ENCODE peak calls at places on chromosomes 3 and 15, in six cellular contexts. Y is HepG2, M is IMR-90, J is A549, F is K562, K is GM12878. S is an unnamed sample.

GRCh38 chr3:8052599-8053185 is 448.9 kb upstream of the LMCD1 start:
- DNase-seq in Y (no peak), M (no peak), J (no peak), F (no peak), K (no peak), S (no peak)

GRCh38 chr3:169634618-169635236 is 28.8 kb downstream of the MECOM start:
- DNase-seq in Y (peak; percentile 53), M (no peak), J (no peak), F (peak; percentile 11), K (no peak), S (no peak)

GRCh38 chr3:180250172-180250571 is 213.4 kb upstream of the PEX5L start:
- DNase-seq in Y (no peak), M (peak; percentile 52), J (no peak), F (no peak), K (no peak), S (no peak)

GRCh38 chr3:128170866-128171516 is 17.7 kb downstream of the EEFSEC start:
- DNase-seq in Y (peak; percentile 91), M (peak; percentile 83), J (peak; percentile 67), F (peak; percentile 78), K (no peak), S (peak; percentile 74)

GRCh38 chr3:190169877-190170276 is 49.2 kb upstream of the P3H2 start:
- DNase-seq in Y (no peak), M (no peak), J (no peak), F (no peak), K (no peak), S (no peak)

GRCh38 chr3:36309092-36309491 is 71.2 kb upstream of the STAC start:
- DNase-seq in Y (no peak), M (no peak), J (no peak), F (no peak), K (no peak), S (no peak)

GRCh38 chr3:127809611-127810010 is 12.7 kb downstream of the MGLL start:
- DNase-seq in Y (no peak), M (no peak), J (no peak), F (no peak), K (no peak), S (no peak)

GRCh38 chr3:182979103-182979697 is 1.1 kb downstream of the DCUN1D1 start:
- DNase-seq in Y (peak; percentile 39), M (peak; percentile 11), J (no peak), F (peak; percentile 55), K (no peak), S (no peak)

GRCh38 chr3:28595364-28595763 is 246.7 kb upstream of the AZI2 start:
- DNase-seq in Y (no peak), M (no peak), J (no peak), F (no peak), K (no peak), S (no peak)

GRCh38 chr3:23948761-23949160 is 3.7 kb downstream of the NR1D2 start:
- DNase-seq in Y (no peak), M (peak; percentile 51), J (no peak), F (no peak), K (no peak), S (no peak)

GRCh38 chr3:44387404-44387803 is 48.8 kb downstream of the TCAIM start:
- DNase-seq in Y (no peak), M (no peak), J (no peak), F (no peak), K (no peak), S (no peak)

GRCh38 chr3:45560270-45561020 is 34.1 kb upstream of the LIMD1 start:
- DNase-seq in Y (no peak), M (peak; percentile 42), J (no peak), F (no peak), K (no peak), S (no peak)

GRCh38 chr3:123449986-123450474 is 1.1 kb upstream of the ADCY5 start:
- DNase-seq in Y (no peak), M (no peak), J (peak; percentile 31), F (no peak), K (no peak), S (no peak)

GRCh38 chr3:50268703-50269451 is at the start of gene SEMA3B:
- DNase-seq in Y (peak; percentile 71), M (no peak), J (peak; percentile 48), F (no peak), K (no peak), S (no peak)

GRCh38 chr3:123081718-123082369 is 15.0 kb downstream of the PDIA5 start:
- DNase-seq in Y (no peak), M (no peak), J (no peak), F (peak; percentile 54), K (no peak), S (no peak)

GRCh38 chr3:73561494-73561893 is 63.2 kb downstream of the PDZRN3 start:
- DNase-seq in Y (no peak), M (no peak), J (no peak), F (no peak), K (no peak), S (no peak)

GRCh38 chr3:10594915-10595314 is 89.5 kb upstream of the ATP2B2 start:
- DNase-seq in Y (peak; percentile 56), M (peak; percentile 53), J (peak; percentile 54), F (peak; percentile 82), K (peak; percentile 5), S (peak; percentile 92)

GRCh38 chr15:79185199-79185598 is 94.6 kb upstream of the RASGRF1 start:
- DNase-seq in Y (no peak), M (no peak), J (no peak), F (peak; percentile 49), K (no peak), S (peak; percentile 63)

GRCh38 chr3:197595470-197596185 is 39.9 kb upstream of the BDH1 start:
- DNase-seq in Y (no peak), M (no peak), J (no peak), F (no peak), K (no peak), S (no peak)

GRCh38 chr3:98893740-98894139 is 7.8 kb downstream of the DCBLD2 start:
- DNase-seq in Y (no peak), M (peak; percentile 28), J (no peak), F (peak; percentile 11), K (no peak), S (no peak)

GRCh38 chr3:13833506-13834257 is 46.2 kb downstream of the WNT7A start:
- DNase-seq in Y (no peak), M (no peak), J (no peak), F (no peak), K (no peak), S (no peak)

GRCh38 chr3:122060044-122060694 is 5.0 kb downstream of the CD86 start:
- DNase-seq in Y (no peak), M (no peak), J (no peak), F (peak; percentile 1), K (no peak), S (no peak)

GRCh38 chr3:106518516-106518915 is 649.7 kb upstream of the CBLB start:
- DNase-seq in Y (no peak), M (peak; percentile 55), J (no peak), F (no peak), K (no peak), S (no peak)

GRCh38 chr15:83114305-83114704 is 6.9 kb downstream of the TM6SF1 start:
- DNase-seq in Y (no peak), M (no peak), J (no peak), F (no peak), K (no peak), S (no peak)

GRCh38 chr3:177300842-177301241 is 103.6 kb upstream of the TBL1XR1 start:
- DNase-seq in Y (no peak), M (no peak), J (no peak), F (no peak), K (no peak), S (no peak)

GRCh38 chr3:152328841-152329240 is 60.1 kb downstream of the MBNL1 start:
- DNase-seq in Y (peak; percentile 78), M (peak; percentile 88), J (peak; percentile 54), F (no peak), K (no peak), S (no peak)

GRCh38 chr3:152338159-152338720 is 69.5 kb downstream of the MBNL1 start:
- DNase-seq in Y (no peak), M (no peak), J (no peak), F (no peak), K (no peak), S (no peak)

GRCh38 chr3:142916611-142917010 is 27.7 kb upstream of the PCOLCE2 start:
- DNase-seq in Y (no peak), M (no peak), J (no peak), F (no peak), K (no peak), S (no peak)

GRCh38 chr15:98799991-98800390 is 151.7 kb downstream of the IGF1R start:
- DNase-seq in Y (no peak), M (no peak), J (no peak), F (no peak), K (no peak), S (no peak)

GRCh38 chr15:72534522-72534921 is 60.4 kb downstream of the ARIH1 start:
- DNase-seq in Y (no peak), M (no peak), J (no peak), F (no peak), K (no peak), S (no peak)
- TF ChIP-seq BHLHE40 in Y (no peak), M (no peak), J (no peak), F (no peak), K (no peak), S (no peak)

DNA sequence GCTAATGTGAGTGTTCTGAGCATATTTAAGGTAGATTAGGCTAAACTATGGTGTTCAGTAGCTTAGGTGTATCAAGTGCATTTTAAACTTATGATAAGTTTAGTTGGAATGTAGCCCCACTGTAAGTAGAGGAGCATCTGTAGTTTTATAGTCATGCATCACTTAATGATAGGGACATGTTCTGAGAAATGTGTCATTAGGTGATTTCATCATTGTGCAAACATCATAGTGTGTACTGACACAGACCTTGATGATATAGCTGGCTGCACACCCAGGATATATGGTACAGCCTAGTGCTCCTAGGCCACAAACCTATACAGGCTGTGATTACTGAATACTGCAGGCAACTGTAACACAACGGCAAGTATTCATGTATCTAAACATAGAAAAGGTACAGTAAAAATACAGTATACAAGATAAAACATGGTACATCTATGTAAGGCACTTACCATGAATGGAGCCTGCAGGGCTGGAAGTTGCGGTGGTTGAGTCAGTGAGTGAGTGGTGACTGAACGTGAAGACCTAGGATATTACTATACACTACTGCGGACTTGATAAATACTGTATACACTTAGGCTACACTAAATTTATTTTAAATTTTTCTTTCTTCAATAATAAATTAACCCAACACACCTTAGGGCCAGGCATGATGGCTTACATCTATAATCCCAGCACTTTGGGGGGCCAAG is 17.9 kb downstream of the DNAH1 start:
- DNase-seq in Y (peak; percentile 43), M (peak; percentile 35), J (no peak), F (no peak), K (no peak), S (no peak)
- TF ChIP-seq BHLHE40 in Y (no peak), M (no peak), J (no peak), F (no peak), K (no peak), S (no peak)

GRCh38 chr15:60905587-60905986 is 323.5 kb downstream of the RORA start:
- DNase-seq in Y (no peak), M (no peak), J (no peak), F (no peak), K (no peak), S (no peak)
- TF ChIP-seq BHLHE40 in Y (no peak), M (no peak), J (no peak), F (no peak), K (no peak), S (no peak)

DNA sequence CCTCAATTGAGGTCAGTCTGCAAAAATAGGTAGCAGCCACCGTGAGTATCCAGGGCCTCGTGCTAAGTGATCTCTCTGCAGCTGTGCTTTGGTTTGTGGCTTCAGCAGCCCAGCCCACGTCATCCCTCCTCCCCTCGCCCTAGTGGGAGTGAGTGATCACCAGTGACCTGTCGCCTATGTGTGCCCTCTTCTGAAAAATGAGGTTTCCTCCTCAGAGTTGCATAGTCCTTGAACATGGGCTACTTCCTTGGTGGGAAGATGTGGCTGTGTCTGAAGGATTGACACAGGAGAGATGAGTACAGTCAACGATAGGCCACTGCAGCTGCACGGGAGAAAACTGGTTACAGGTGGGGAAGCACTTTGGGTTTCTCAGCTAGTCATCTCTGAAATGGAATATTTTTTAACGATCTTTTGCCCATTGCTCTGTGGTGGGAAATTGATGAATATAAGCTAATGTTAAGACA is 144.8 kb upstream of the BHLHE40 start:
- DNase-seq in Y (no peak), M (peak; percentile 17), J (no peak), F (peak; percentile 55), K (no peak), S (no peak)
- TF ChIP-seq BHLHE40 in Y (no peak), M (no peak), J (no peak), F (peak; percentile 53), K (peak; percentile 83), S (no peak)